ENCODE peak calls at places on chromosomes 5 and 9, in eight cellular contexts. U is T-helper 1 cell; X is hippocampal formation; H is activated naive CD8-positive, alpha-beta T cell treated with anti-CD3 and anti-CD28 coated beads for 36 hours; G is endothelial cell; I is Daoy; W is EH; B is activated T-helper 1 cell treated with Interleukin-2 at 50 U/mL for 16 hours. R is an unnamed sample.
A peak's percentile ranks its signal among the peaks of the same experiment; 100 is the strongest.

GRCh38 chr5:72013741-72014703 is 93.3 kb upstream of the MAP1B start:
- DNase-seq in U (no peak), X (peak; percentile 55), H (no peak), G (no peak), I (no peak), W (no peak), B (no peak), R (no peak)

GRCh38 chr5:124912653-124913328 is 166.4 kb upstream of the ZNF608 start:
- DNase-seq in U (no peak), X (no peak), H (no peak), G (no peak), I (no peak), W (no peak), B (no peak), R (no peak)

GRCh38 chr9:108800632-108801099 is 55.1 kb downstream of the ACTL7B start:
- DNase-seq in U (no peak), X (no peak), H (no peak), G (no peak), I (no peak), W (no peak), B (no peak), R (no peak)

GRCh38 chr5:104754311-104754995 is 1191.9 kb upstream of the NUDT12 start:
- DNase-seq in U (no peak), X (no peak), H (no peak), G (no peak), I (no peak), W (no peak), B (no peak), R (no peak)

GRCh38 chr9:89022902-89023301 is 31.6 kb downstream of the S1PR3 start:
- DNase-seq in U (no peak), X (no peak), H (no peak), G (no peak), I (peak; percentile 56), W (peak; percentile 66), B (no peak), R (no peak)

GRCh38 chr5:77867194-77867691 is 91.1 kb upstream of the TBCA start:
- DNase-seq in U (no peak), X (peak; percentile 68), H (no peak), G (no peak), I (no peak), W (peak; percentile 41), B (no peak), R (peak; percentile 37)

GRCh38 chr5:123094227-123094918 is 5.3 kb downstream of the PRDM6 start:
- DNase-seq in U (no peak), X (no peak), H (no peak), G (no peak), I (no peak), W (no peak), B (no peak), R (no peak)

GRCh38 chr5:56123531-56124243 is 109.4 kb downstream of the ANKRD55 start:
- DNase-seq in U (no peak), X (no peak), H (no peak), G (peak; percentile 38), I (peak; percentile 100), W (peak; percentile 100), B (no peak), R (no peak)

GRCh38 chr5:150001660-150002493 is 1.3 kb downstream of the HMGXB3 start:
- DNase-seq in U (peak; percentile 53), X (peak; percentile 11), H (peak; percentile 61), G (peak; percentile 38), I (peak; percentile 77), W (peak; percentile 82), B (peak; percentile 38), R (peak; percentile 95)

GRCh38 chr5:98103807-98104206 is 669.7 kb upstream of the RGMB start:
- DNase-seq in U (no peak), X (no peak), H (no peak), G (no peak), I (no peak), W (no peak), B (no peak), R (no peak)

GRCh38 chr5:158463971-158464370 is 605.0 kb upstream of the CLINT1 start:
- DNase-seq in U (no peak), X (no peak), H (peak; percentile 38), G (no peak), I (no peak), W (peak; percentile 7), B (no peak), R (peak; percentile 59)

GRCh38 chr9:36940881-36941280 is 93.2 kb downstream of the PAX5 start:
- DNase-seq in U (no peak), X (no peak), H (no peak), G (no peak), I (no peak), W (no peak), B (no peak), R (no peak)

GRCh38 chr9:109765278-109765677 is 14.7 kb upstream of the PALM2AKAP2 start:
- DNase-seq in U (no peak), X (no peak), H (no peak), G (no peak), I (no peak), W (no peak), B (no peak), R (no peak)

GRCh38 chr9:125284855-125285254 is 23.2 kb downstream of the GAPVD1 start:
- DNase-seq in U (no peak), X (no peak), H (no peak), G (no peak), I (no peak), W (no peak), B (no peak), R (no peak)

GRCh38 chr5:143398451-143399237 is 4.8 kb downstream of the NR3C1 start:
- DNase-seq in U (no peak), X (no peak), H (no peak), G (no peak), I (no peak), W (no peak), B (no peak), R (peak; percentile 11)

GRCh38 chr9:121771418-121771817 is 120.0 kb downstream of the DAB2IP start:
- DNase-seq in U (no peak), X (no peak), H (no peak), G (no peak), I (no peak), W (peak; percentile 31), B (no peak), R (no peak)

GRCh38 chr5:136104311-136104975 is 28.2 kb upstream of the SMAD5 start:
- DNase-seq in U (no peak), X (no peak), H (no peak), G (no peak), I (no peak), W (no peak), B (no peak), R (no peak)

GRCh38 chr9:134561427-134562145 is 80.0 kb upstream of the COL5A1 start:
- DNase-seq in U (no peak), X (no peak), H (no peak), G (no peak), I (no peak), W (no peak), B (no peak), R (no peak)

GRCh38 chr5:100406640-100407039 is 128.5 kb upstream of the FAM174A start:
- DNase-seq in U (no peak), X (no peak), H (no peak), G (no peak), I (no peak), W (no peak), B (no peak), R (no peak)

GRCh38 chr5:132561601-132562000 is 4.8 kb downstream of the RAD50 start:
- DNase-seq in U (no peak), X (no peak), H (no peak), G (no peak), I (no peak), W (peak; percentile 30), B (no peak), R (no peak)

GRCh38 chr9:93292288-93292615 is 108.3 kb downstream of the WNK2 start:
- DNase-seq in U (no peak), X (no peak), H (no peak), G (no peak), I (no peak), W (no peak), B (no peak), R (no peak)

GRCh38 chr5:64331597-64332277 is 166.1 kb downstream of the RNF180 start:
- DNase-seq in U (no peak), X (no peak), H (no peak), G (no peak), I (no peak), W (no peak), B (no peak), R (no peak)

GRCh38 chr9:121770415-121771273 is 119.2 kb downstream of the DAB2IP start:
- DNase-seq in U (no peak), X (no peak), H (no peak), G (no peak), I (peak; percentile 37), W (peak; percentile 95), B (no peak), R (no peak)

GRCh38 chr5:100456615-100457014 is 78.6 kb upstream of the FAM174A start:
- DNase-seq in U (no peak), X (no peak), H (no peak), G (no peak), I (no peak), W (no peak), B (no peak), R (no peak)

GRCh38 chr5:423233-423565 is 19.8 kb upstream of the EXOC3 start:
- DNase-seq in U (no peak), X (no peak), H (no peak), G (no peak), I (no peak), W (no peak), B (no peak), R (no peak)

GRCh38 chr9:96084289-96084688 is 208.8 kb downstream of the ERCC6L2 start:
- DNase-seq in U (no peak), X (no peak), H (no peak), G (no peak), I (no peak), W (no peak), B (no peak), R (no peak)

GRCh38 chr9:72362680-72363139 is 2.3 kb downstream of the ZFAND5 start:
- DNase-seq in U (peak; percentile 37), X (peak; percentile 97), H (peak; percentile 36), G (peak; percentile 5), I (peak; percentile 60), W (peak; percentile 86), B (no peak), R (peak; percentile 62)

GRCh38 chr9:105332471-105332870 is 88.0 kb downstream of the SLC44A1 start:
- DNase-seq in U (no peak), X (no peak), H (no peak), G (no peak), I (peak; percentile 27), W (peak; percentile 27), B (no peak), R (no peak)

GRCh38 chr9:86287013-86287412 is 4.7 kb upstream of the ISCA1 start:
- DNase-seq in U (no peak), X (no peak), H (no peak), G (peak; percentile 47), I (no peak), W (peak; percentile 48), B (no peak), R (peak; percentile 35)

R was measured in AML-193.